ENCODE peak calls at places on chromosomes 3 and 15, in ten cellular contexts. One of them, this sample, is unnamed.

GRCh38 chr15:95624100-95624499 is 706.4 kb upstream of the NR2F2 start:
- DNase-seq in adrenal gland: no peak
- DNase-seq in uterus: no peak
- DNase-seq in CD4-positive, alpha-beta memory T cell: no peak
- DNase-seq in fibroblast of lung: no peak
- DNase-seq in IMR-90: no peak
- DNase-seq in SK-N-SH: no peak
- DNase-seq in AG09309: no peak
- DNase-seq in right lobe of liver: no peak
- DNase-seq in NB4: no peak
- DNase-seq in this sample: no peak

GRCh38 chr3:113758389-113759029 is 11.7 kb downstream of the ATP6V1A start:
- DNase-seq in AG09309: peak
- DNase-seq in IMR-90: peak
- DNase-seq in right lobe of liver: no peak
- DNase-seq in NB4: no peak
- DNase-seq in uterus: no peak
- DNase-seq in adrenal gland: no peak
- DNase-seq in fibroblast of lung: peak
- DNase-seq in SK-N-SH: no peak
- DNase-seq in CD4-positive, alpha-beta memory T cell: no peak
- DNase-seq in this sample: no peak

GRCh38 chr3:49674491-49674983 is 386 bp downstream of the APEH start:
- DNase-seq in IMR-90: no peak
- DNase-seq in NB4: no peak
- DNase-seq in fibroblast of lung: no peak
- DNase-seq in adrenal gland: no peak
- DNase-seq in AG09309: no peak
- DNase-seq in uterus: peak
- DNase-seq in CD4-positive, alpha-beta memory T cell: peak
- DNase-seq in SK-N-SH: peak
- DNase-seq in right lobe of liver: no peak
- DNase-seq in this sample: no peak

GRCh38 chr15:70198441-70199123 is 100.9 kb upstream of the TLE3 start:
- DNase-seq in right lobe of liver: no peak
- DNase-seq in IMR-90: no peak
- DNase-seq in adrenal gland: no peak
- DNase-seq in AG09309: no peak
- DNase-seq in NB4: no peak
- DNase-seq in SK-N-SH: no peak
- DNase-seq in fibroblast of lung: peak
- DNase-seq in uterus: no peak
- DNase-seq in CD4-positive, alpha-beta memory T cell: no peak
- DNase-seq in this sample: no peak

GRCh38 chr3:124627501-124627908 is 102.7 kb upstream of the UMPS start:
- DNase-seq in uterus: no peak
- DNase-seq in right lobe of liver: no peak
- DNase-seq in IMR-90: peak
- DNase-seq in AG09309: no peak
- DNase-seq in NB4: no peak
- DNase-seq in CD4-positive, alpha-beta memory T cell: no peak
- DNase-seq in adrenal gland: no peak
- DNase-seq in fibroblast of lung: peak
- DNase-seq in SK-N-SH: no peak
- DNase-seq in this sample: no peak

GRCh38 chr15:49460411-49460941 is 37.4 kb downstream of the FGF7 start:
- DNase-seq in CD4-positive, alpha-beta memory T cell: no peak
- DNase-seq in IMR-90: no peak
- DNase-seq in right lobe of liver: no peak
- DNase-seq in SK-N-SH: peak
- DNase-seq in fibroblast of lung: no peak
- DNase-seq in uterus: no peak
- DNase-seq in NB4: no peak
- DNase-seq in adrenal gland: no peak
- DNase-seq in AG09309: no peak
- DNase-seq in this sample: no peak

GRCh38 chr3:89216021-89216739 is 108.8 kb downstream of the EPHA3 start:
- DNase-seq in fibroblast of lung: peak
- DNase-seq in uterus: no peak
- DNase-seq in right lobe of liver: no peak
- DNase-seq in AG09309: no peak
- DNase-seq in IMR-90: peak
- DNase-seq in CD4-positive, alpha-beta memory T cell: no peak
- DNase-seq in adrenal gland: no peak
- DNase-seq in NB4: no peak
- DNase-seq in SK-N-SH: no peak
- DNase-seq in this sample: no peak

GRCh38 chr3:25460751-25461150 is 32.7 kb downstream of the RARB start:
- DNase-seq in right lobe of liver: no peak
- DNase-seq in SK-N-SH: no peak
- DNase-seq in fibroblast of lung: no peak
- DNase-seq in AG09309: no peak
- DNase-seq in adrenal gland: no peak
- DNase-seq in NB4: no peak
- DNase-seq in uterus: no peak
- DNase-seq in CD4-positive, alpha-beta memory T cell: no peak
- DNase-seq in IMR-90: no peak
- DNase-seq in this sample: no peak

GRCh38 chr3:70744536-70744935 is 432.1 kb upstream of the MDFIC2 start:
- DNase-seq in uterus: no peak
- DNase-seq in SK-N-SH: no peak
- DNase-seq in adrenal gland: no peak
- DNase-seq in fibroblast of lung: peak
- DNase-seq in right lobe of liver: no peak
- DNase-seq in CD4-positive, alpha-beta memory T cell: no peak
- DNase-seq in NB4: no peak
- DNase-seq in IMR-90: no peak
- DNase-seq in AG09309: no peak
- DNase-seq in this sample: no peak

GRCh38 chr3:84987709-84988504 is 29.1 kb downstream of the CADM2 start:
- DNase-seq in SK-N-SH: peak
- DNase-seq in AG09309: no peak
- DNase-seq in adrenal gland: no peak
- DNase-seq in right lobe of liver: no peak
- DNase-seq in NB4: no peak
- DNase-seq in IMR-90: no peak
- DNase-seq in fibroblast of lung: no peak
- DNase-seq in CD4-positive, alpha-beta memory T cell: no peak
- DNase-seq in uterus: no peak
- DNase-seq in this sample: no peak

GRCh38 chr15:64354683-64355558 is 1.1 kb downstream of the CSNK1G1 start:
- DNase-seq in AG09309: no peak
- DNase-seq in right lobe of liver: no peak
- DNase-seq in NB4: peak
- DNase-seq in adrenal gland: no peak
- DNase-seq in IMR-90: no peak
- DNase-seq in CD4-positive, alpha-beta memory T cell: no peak
- DNase-seq in fibroblast of lung: no peak
- DNase-seq in SK-N-SH: no peak
- DNase-seq in uterus: no peak
- DNase-seq in this sample: no peak

GRCh38 chr3:120161902-120162301 is 67.7 kb upstream of the GSK3B start:
- DNase-seq in right lobe of liver: no peak
- DNase-seq in NB4: peak
- DNase-seq in CD4-positive, alpha-beta memory T cell: no peak
- DNase-seq in uterus: no peak
- DNase-seq in AG09309: no peak
- DNase-seq in fibroblast of lung: no peak
- DNase-seq in SK-N-SH: no peak
- DNase-seq in IMR-90: no peak
- DNase-seq in adrenal gland: no peak
- DNase-seq in this sample: no peak

GRCh38 chr3:154125378-154126030 is 4.3 kb downstream of the ARHGEF26 start:
- DNase-seq in NB4: no peak
- DNase-seq in right lobe of liver: no peak
- DNase-seq in uterus: no peak
- DNase-seq in CD4-positive, alpha-beta memory T cell: no peak
- DNase-seq in adrenal gland: no peak
- DNase-seq in SK-N-SH: no peak
- DNase-seq in AG09309: no peak
- DNase-seq in IMR-90: no peak
- DNase-seq in fibroblast of lung: no peak
- DNase-seq in this sample: no peak

GRCh38 chr3:154122096-154122911 is 1.1 kb downstream of the ARHGEF26 start:
- DNase-seq in right lobe of liver: peak
- DNase-seq in fibroblast of lung: no peak
- DNase-seq in AG09309: no peak
- DNase-seq in CD4-positive, alpha-beta memory T cell: no peak
- DNase-seq in NB4: no peak
- DNase-seq in adrenal gland: no peak
- DNase-seq in SK-N-SH: peak
- DNase-seq in uterus: peak
- DNase-seq in IMR-90: no peak
- DNase-seq in this sample: peak

GRCh38 chr3:154120903-154121235 is 321 bp upstream of the ARHGEF26 start:
- DNase-seq in CD4-positive, alpha-beta memory T cell: no peak
- DNase-seq in uterus: no peak
- DNase-seq in NB4: no peak
- DNase-seq in right lobe of liver: no peak
- DNase-seq in SK-N-SH: no peak
- DNase-seq in AG09309: no peak
- DNase-seq in fibroblast of lung: no peak
- DNase-seq in adrenal gland: no peak
- DNase-seq in IMR-90: no peak
- DNase-seq in this sample: no peak

GRCh38 chr3:154121236-154122095 is at the start of gene ARHGEF26:
- DNase-seq in fibroblast of lung: peak
- DNase-seq in NB4: peak
- DNase-seq in adrenal gland: peak
- DNase-seq in AG09309: no peak
- DNase-seq in SK-N-SH: peak
- DNase-seq in CD4-positive, alpha-beta memory T cell: peak
- DNase-seq in right lobe of liver: peak
- DNase-seq in uterus: peak
- DNase-seq in IMR-90: peak
- DNase-seq in this sample: peak

GRCh38 chr3:154122912-154123559 is 1.8 kb downstream of the ARHGEF26 start:
- DNase-seq in NB4: no peak
- DNase-seq in uterus: no peak
- DNase-seq in AG09309: no peak
- DNase-seq in IMR-90: peak
- DNase-seq in CD4-positive, alpha-beta memory T cell: no peak
- DNase-seq in right lobe of liver: no peak
- DNase-seq in SK-N-SH: no peak
- DNase-seq in adrenal gland: no peak
- DNase-seq in fibroblast of lung: peak
- DNase-seq in this sample: no peak
- H3K4me3 ChIP-seq in NB4: no peak
- H3K4me3 ChIP-seq in uterus: peak
- H3K4me3 ChIP-seq in AG09309: peak
- H3K4me3 ChIP-seq in IMR-90: peak
- H3K4me3 ChIP-seq in CD4-positive, alpha-beta memory T cell: no peak
- H3K4me3 ChIP-seq in right lobe of liver: peak
- H3K4me3 ChIP-seq in SK-N-SH: peak
- H3K4me3 ChIP-seq in adrenal gland: peak
- H3K4me3 ChIP-seq in fibroblast of lung: peak
- H3K4me3 ChIP-seq in this sample: peak

DNA sequence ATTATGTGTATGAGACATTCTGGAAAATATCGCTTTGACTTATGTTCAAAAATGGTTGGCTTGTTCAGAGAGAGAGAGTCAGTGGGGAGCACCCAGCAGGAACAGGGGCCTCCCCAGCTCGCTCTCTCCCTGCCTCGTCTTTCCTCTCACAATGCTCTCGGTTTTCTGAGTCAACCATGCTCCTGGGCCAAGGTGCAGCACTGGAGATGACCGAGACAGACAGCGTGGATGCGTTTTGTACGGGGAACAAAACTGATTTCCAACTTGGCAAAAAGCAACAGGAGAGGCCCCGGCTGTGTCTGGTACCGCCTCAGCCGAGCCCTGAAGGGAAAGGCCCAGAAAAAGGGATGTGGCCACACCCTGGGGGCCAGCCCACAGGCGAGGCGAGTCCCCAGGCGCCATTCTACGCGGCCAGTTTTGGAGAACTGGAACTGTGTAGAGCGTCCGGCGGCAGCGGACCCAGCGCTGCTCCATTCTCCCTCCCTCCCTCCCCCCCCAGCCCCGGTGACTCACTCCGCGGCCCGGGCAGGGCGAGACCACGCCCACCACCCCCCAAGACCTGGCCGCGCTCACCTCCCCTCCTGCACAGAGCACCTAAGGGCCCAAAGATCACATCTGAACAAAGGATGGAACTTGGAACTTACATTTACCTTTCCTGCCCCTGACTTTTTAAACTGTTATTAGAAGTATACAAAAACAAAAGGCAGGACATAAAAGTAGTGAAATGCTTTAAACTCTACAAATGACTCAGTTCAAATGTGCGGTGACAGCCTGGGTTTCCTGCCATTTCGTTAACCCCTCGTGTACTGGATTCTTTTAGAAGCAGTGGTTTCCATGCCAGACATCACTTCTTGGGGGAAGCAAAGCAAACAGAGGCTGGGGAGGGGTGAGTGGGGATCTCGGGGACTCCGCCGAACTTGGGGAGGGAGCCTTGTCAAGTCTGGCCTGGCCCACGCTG is 12.7 kb downstream of the ATP10A start:
- DNase-seq in fibroblast of lung: peak
- DNase-seq in CD4-positive, alpha-beta memory T cell: peak
- DNase-seq in right lobe of liver: peak
- DNase-seq in NB4: peak
- DNase-seq in uterus: peak
- DNase-seq in adrenal gland: peak
- DNase-seq in AG09309: no peak
- DNase-seq in SK-N-SH: peak
- DNase-seq in IMR-90: peak
- DNase-seq in this sample: peak
- H3K4me3 ChIP-seq in fibroblast of lung: peak
- H3K4me3 ChIP-seq in CD4-positive, alpha-beta memory T cell: peak
- H3K4me3 ChIP-seq in right lobe of liver: peak
- H3K4me3 ChIP-seq in NB4: no peak
- H3K4me3 ChIP-seq in uterus: peak
- H3K4me3 ChIP-seq in adrenal gland: peak
- H3K4me3 ChIP-seq in AG09309: peak
- H3K4me3 ChIP-seq in SK-N-SH: peak
- H3K4me3 ChIP-seq in IMR-90: peak
- H3K4me3 ChIP-seq in this sample: peak

DNA sequence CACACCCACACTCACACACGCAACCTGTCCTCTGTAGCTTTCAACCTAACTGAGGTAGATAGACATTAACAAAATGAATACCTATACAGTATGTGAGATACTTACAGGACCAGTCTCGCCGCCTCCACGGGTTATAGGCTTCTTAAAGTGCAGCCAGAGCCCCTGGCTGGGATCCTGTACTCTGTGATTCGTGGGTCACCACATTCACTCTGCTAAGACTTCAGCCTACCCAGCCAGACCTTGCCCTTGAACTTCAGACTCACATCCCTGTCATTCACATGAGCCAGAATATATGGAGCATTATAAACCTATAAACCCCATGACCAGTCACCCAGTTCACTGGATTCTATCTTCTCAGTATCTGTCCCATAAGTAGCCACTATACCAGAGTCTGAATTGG is 1.4 kb downstream of the DLEC1 start:
- DNase-seq in uterus: no peak
- DNase-seq in NB4: no peak
- DNase-seq in right lobe of liver: no peak
- DNase-seq in AG09309: no peak
- DNase-seq in fibroblast of lung: no peak
- DNase-seq in adrenal gland: no peak
- DNase-seq in CD4-positive, alpha-beta memory T cell: no peak
- DNase-seq in IMR-90: no peak
- DNase-seq in SK-N-SH: no peak
- DNase-seq in this sample: no peak
- H3K4me3 ChIP-seq in uterus: no peak
- H3K4me3 ChIP-seq in NB4: no peak
- H3K4me3 ChIP-seq in right lobe of liver: no peak
- H3K4me3 ChIP-seq in AG09309: no peak
- H3K4me3 ChIP-seq in fibroblast of lung: no peak
- H3K4me3 ChIP-seq in adrenal gland: no peak
- H3K4me3 ChIP-seq in CD4-positive, alpha-beta memory T cell: peak
- H3K4me3 ChIP-seq in IMR-90: no peak
- H3K4me3 ChIP-seq in SK-N-SH: no peak
- H3K4me3 ChIP-seq in this sample: no peak

GRCh38 chr15:90873488-90873997 is 5.2 kb downstream of the FURIN start:
- DNase-seq in SK-N-SH: no peak
- DNase-seq in NB4: no peak
- DNase-seq in right lobe of liver: no peak
- DNase-seq in IMR-90: no peak
- DNase-seq in uterus: no peak
- DNase-seq in fibroblast of lung: no peak
- DNase-seq in AG09309: no peak
- DNase-seq in adrenal gland: no peak
- DNase-seq in CD4-positive, alpha-beta memory T cell: no peak
- DNase-seq in this sample: no peak
- H3K4me3 ChIP-seq in SK-N-SH: peak
- H3K4me3 ChIP-seq in NB4: peak
- H3K4me3 ChIP-seq in right lobe of liver: peak
- H3K4me3 ChIP-seq in IMR-90: no peak
- H3K4me3 ChIP-seq in uterus: no peak
- H3K4me3 ChIP-seq in fibroblast of lung: no peak
- H3K4me3 ChIP-seq in AG09309: peak
- H3K4me3 ChIP-seq in adrenal gland: no peak
- H3K4me3 ChIP-seq in CD4-positive, alpha-beta memory T cell: no peak
- H3K4me3 ChIP-seq in this sample: no peak

This sample was measured in H7.